ENCODE peak calls at places on chromosome 22, in five cellular contexts. J is heart left ventricle, H is adrenal gland, V is ovary, C is endothelial cell of umbilical vein. L is an unnamed sample.

GRCh38 chr22:48138855-48139254 is 1376.4 kb downstream of the TBC1D22A start:
- DNase-seq in J (no peak), H (no peak), V (no peak), C (no peak), L (no peak)

GRCh38 chr22:26330971-26331625 is 98.0 kb upstream of the ASPHD2 start:
- DNase-seq in J (no peak), H (peak), V (no peak), C (peak), L (peak)

GRCh38 chr22:24432059-24432853 is 4.9 kb downstream of the ADORA2A start:
- DNase-seq in J (peak), H (no peak), V (peak), C (no peak), L (peak)

GRCh38 chr22:29268511-29269229 is 602 bp downstream of the EWSR1 start:
- DNase-seq in J (peak), H (peak), V (peak), C (peak), L (peak)

GRCh38 chr22:24094966-24095365 is 83.9 kb downstream of the CABIN1 start:
- DNase-seq in J (no peak), H (no peak), V (peak), C (no peak), L (no peak)

GRCh38 chr22:19325296-19325950 is 33.9 kb upstream of the CLTCL1 start:
- DNase-seq in J (no peak), H (no peak), V (no peak), C (no peak), L (peak)

GRCh38 chr22:23381661-23382427 is 198.2 kb downstream of the IGLL1 start:
- DNase-seq in J (no peak), H (no peak), V (no peak), C (no peak), L (no peak)

GRCh38 chr22:17921871-17922821 is 102.2 kb downstream of the MICAL3 start:
- DNase-seq in J (peak), H (no peak), V (peak), C (no peak), L (no peak)

GRCh38 chr22:39490135-39490798 is 11.8 kb upstream of the MIEF1 start:
- DNase-seq in J (peak), H (peak), V (peak), C (peak), L (peak)

GRCh38 chr22:24583221-24583971 is 9.5 kb downstream of the LRRC75B start:
- DNase-seq in J (no peak), H (no peak), V (peak), C (no peak), L (no peak)

GRCh38 chr22:26170795-26171194 is 1.5 kb downstream of the SEZ6L start:
- DNase-seq in J (peak), H (no peak), V (peak), C (no peak), L (no peak)

GRCh38 chr22:30694638-30695350 is at the start of gene OSBP2:
- DNase-seq in J (peak), H (peak), V (peak), C (peak), L (no peak)

GRCh38 chr22:20672732-20673131 is 101.2 kb upstream of the SERPIND1 start:
- DNase-seq in J (no peak), H (no peak), V (no peak), C (no peak), L (no peak)

GRCh38 chr22:23119492-23120414 is 22.0 kb downstream of the RSPH14 start:
- DNase-seq in J (no peak), H (no peak), V (no peak), C (peak), L (peak)

GRCh38 chr22:36577019-36577418 is 48.1 kb upstream of the EIF3D start:
- DNase-seq in J (no peak), H (no peak), V (no peak), C (no peak), L (peak)

GRCh38 chr22:23714596-23715588 is 24.1 kb downstream of the RGL4 start:
- DNase-seq in J (no peak), H (no peak), V (no peak), C (no peak), L (no peak)

GRCh38 chr22:30078320-30079311 is 1.6 kb upstream of the HORMAD2 start:
- DNase-seq in J (no peak), H (no peak), V (no peak), C (no peak), L (no peak)

GRCh38 chr22:38758276-38758945 is 2.6 kb upstream of the SUN2 start:
- DNase-seq in J (no peak), H (no peak), V (no peak), C (no peak), L (no peak)

GRCh38 chr22:23402275-23403151 is 177.6 kb downstream of the IGLL1 start:
- DNase-seq in J (no peak), H (peak), V (peak), C (peak), L (peak)

GRCh38 chr22:19648419-19648929 is 65.8 kb upstream of the SEPTIN5 start:
- DNase-seq in J (no peak), H (no peak), V (no peak), C (peak), L (no peak)

GRCh38 chr22:44689173-44689572 is 12.8 kb upstream of the PRR5 start:
- DNase-seq in J (no peak), H (no peak), V (no peak), C (no peak), L (no peak)

DNA sequence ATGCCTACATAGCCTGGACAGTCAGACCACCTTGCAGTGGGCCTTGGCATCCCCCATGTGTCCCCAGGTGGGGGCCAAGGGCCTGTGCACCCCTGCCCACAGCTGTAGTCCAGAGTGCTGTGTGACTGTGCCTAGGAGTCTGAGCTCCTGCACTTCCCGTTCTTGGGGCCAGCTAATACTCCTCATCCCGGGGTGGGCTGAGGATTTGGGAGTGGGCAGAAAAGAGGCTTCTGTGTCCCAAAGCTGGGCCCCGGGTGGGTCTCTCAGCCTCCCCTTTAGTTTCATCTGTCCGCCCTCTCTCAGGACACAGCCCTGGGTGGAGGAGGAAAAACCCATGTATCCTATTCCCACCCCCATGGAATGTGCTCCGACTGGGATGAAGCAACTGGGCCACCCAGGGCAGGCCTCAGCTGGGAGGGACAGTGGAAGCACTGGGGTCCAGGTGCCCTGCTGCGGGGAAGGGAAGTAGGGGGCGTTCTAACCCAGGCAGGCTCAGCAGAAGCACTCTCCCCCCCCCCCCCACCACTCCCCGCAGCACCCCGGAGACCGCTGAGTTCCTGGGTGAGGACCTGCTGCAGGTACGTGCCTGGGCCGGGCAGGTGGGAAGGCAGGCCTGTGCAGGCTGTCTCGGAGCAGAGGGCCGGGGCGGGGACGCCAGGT is 1.3 kb downstream of the SH3BP1 start:
- DNase-seq in J (no peak), H (no peak), V (no peak), C (no peak), L (no peak)
- H3K4me3 ChIP-seq in J (no peak), H (peak), V (peak), C (no peak), L (peak)

GRCh38 chr22:46622081-46622521 is 1.9 kb downstream of the GRAMD4 start:
- DNase-seq in J (peak), H (peak), V (no peak), C (peak), L (no peak)
- H3K27ac ChIP-seq in J (peak), H (no peak), V (no peak), C (no peak), L (no peak)

DNA sequence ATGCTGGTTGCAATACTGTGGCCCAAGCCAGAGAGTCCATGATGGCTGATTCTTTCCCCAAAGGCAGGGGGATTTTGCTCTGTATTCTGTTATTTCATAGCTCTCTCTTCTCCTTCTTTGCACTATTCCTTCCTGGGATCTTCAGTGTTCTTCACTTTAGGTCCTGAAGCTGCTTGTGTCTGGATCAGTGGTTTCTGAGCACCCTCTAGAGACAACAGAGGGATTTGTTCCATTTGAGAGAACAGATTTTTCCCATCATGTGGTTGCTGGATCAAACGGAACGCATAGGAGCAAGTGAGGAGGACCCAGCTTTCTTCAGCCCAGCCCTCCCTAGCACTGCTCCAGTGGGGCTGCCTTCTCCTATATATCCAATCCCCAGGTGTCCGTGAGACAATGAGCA is 68.7 kb upstream of the SYN3 start:
- DNase-seq in J (no peak), H (no peak), V (no peak), C (no peak), L (no peak)
- TF ChIP-seq CTCF in J (no peak), H (no peak), V (no peak), C (no peak), L (no peak)

DNA sequence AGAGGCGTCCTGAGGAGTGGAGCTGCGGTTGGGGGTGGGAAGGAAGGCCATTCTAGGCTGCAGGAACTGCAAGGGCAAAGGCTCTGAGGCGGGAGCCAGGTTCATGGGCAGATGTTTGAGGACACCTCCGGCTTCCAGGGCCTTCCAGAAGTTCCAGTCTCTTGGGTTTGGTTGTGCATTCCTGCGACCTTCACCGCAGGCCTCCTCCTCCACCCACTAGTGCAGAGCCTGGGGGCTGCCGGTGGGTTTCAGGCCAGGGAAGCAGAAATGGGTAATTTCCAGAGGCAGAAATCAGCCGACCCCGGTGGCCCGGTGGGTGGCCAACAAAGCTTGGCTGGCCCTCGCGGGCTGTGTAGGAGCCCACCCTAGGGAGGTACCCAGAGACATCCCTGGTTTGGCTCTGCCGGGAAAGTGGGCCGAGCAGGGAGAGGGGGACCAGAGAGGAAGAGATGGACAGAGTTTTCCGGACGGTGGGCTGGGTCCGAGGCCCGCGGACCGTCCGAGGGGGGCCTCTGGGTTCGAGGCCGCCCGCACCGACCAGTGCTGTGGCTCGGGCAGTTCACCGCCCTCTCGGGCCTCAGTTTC is 388 bp upstream of the PHETA2 start:
- DNase-seq in J (no peak), H (no peak), V (no peak), C (no peak), L (no peak)
- H3K4me3 ChIP-seq in J (peak), H (peak), V (peak), C (peak), L (peak)

L was measured in brain microvascular endothelial cell.